ENCODE peak calls at places on chromosomes 5 and 9, in five cellular contexts. Y is fibroblast of the aortic adventitia, D is neural progenitor cell, L is fibroblast of pulmonary artery, N is GM12878. Q is an unnamed sample.

GRCh38 chr5:142512680-142513042 is 173.2 kb downstream of the FGF1 start:
- DNase-seq in Y (no peak), D (no peak), L (peak; percentile 42), N (no peak), Q (no peak)

GRCh38 chr5:107289030-107289714 is 381.6 kb downstream of the EFNA5 start:
- DNase-seq in Y (no peak), D (no peak), L (no peak), N (peak; percentile 91), Q (no peak)

GRCh38 chr5:150412319-150413175 is at the start of gene CD74:
- DNase-seq in Y (peak; percentile 44), D (peak; percentile 67), L (peak; percentile 23), N (peak; percentile 97), Q (peak; percentile 89)

GRCh38 chr5:171102877-171103610 is 206.0 kb upstream of the TLX3 start:
- DNase-seq in Y (no peak), D (peak; percentile 50), L (no peak), N (no peak), Q (no peak)

GRCh38 chr5:140295414-140295813 is 7.5 kb downstream of the PFDN1 start:
- DNase-seq in Y (peak; percentile 98), D (no peak), L (peak; percentile 98), N (no peak), Q (peak; percentile 77)

GRCh38 chr9:94692601-94693000 is 33.9 kb upstream of the AOPEP start:
- DNase-seq in Y (no peak), D (peak; percentile 37), L (no peak), N (no peak), Q (no peak)

GRCh38 chr5:53366245-53366644 is 114.2 kb upstream of the FST start:
- DNase-seq in Y (peak; percentile 42), D (no peak), L (no peak), N (no peak), Q (no peak)

GRCh38 chr5:31981361-31981955 is 192.7 kb downstream of the GOLPH3 start:
- DNase-seq in Y (no peak), D (no peak), L (no peak), N (no peak), Q (no peak)

GRCh38 chr5:141084487-141084989 is 9.9 kb upstream of the PCDHB2 start:
- DNase-seq in Y (peak; percentile 30), D (peak; percentile 67), L (peak; percentile 46), N (no peak), Q (no peak)

GRCh38 chr5:84622485-84622884 is 237.8 kb upstream of the EDIL3 start:
- DNase-seq in Y (no peak), D (no peak), L (no peak), N (no peak), Q (no peak)

GRCh38 chr5:206406-206805 is 11.5 kb downstream of the CCDC127 start:
- DNase-seq in Y (peak; percentile 83), D (no peak), L (peak; percentile 70), N (no peak), Q (no peak)

GRCh38 chr5:143244990-143245389 is 158.5 kb downstream of the NR3C1 start:
- DNase-seq in Y (no peak), D (no peak), L (no peak), N (no peak), Q (no peak)

GRCh38 chr9:125600194-125600593 is 106.8 kb downstream of the MAPKAP1 start:
- DNase-seq in Y (peak; percentile 15), D (no peak), L (peak; percentile 2), N (no peak), Q (no peak)

GRCh38 chr5:99922386-99922785 is 612.8 kb upstream of the FAM174A start:
- DNase-seq in Y (no peak), D (no peak), L (no peak), N (no peak), Q (no peak)

GRCh38 chr5:34660444-34660843 is 4.3 kb downstream of the RAI14 start:
- DNase-seq in Y (peak; percentile 92), D (no peak), L (peak; percentile 92), N (no peak), Q (no peak)

GRCh38 chr9:105132576-105132975 is 111.9 kb upstream of the SLC44A1 start:
- DNase-seq in Y (peak; percentile 47), D (no peak), L (peak; percentile 56), N (no peak), Q (no peak)

GRCh38 chr9:126474201-126474765 is 139.4 kb upstream of the LMX1B start:
- DNase-seq in Y (peak; percentile 60), D (no peak), L (peak; percentile 18), N (no peak), Q (no peak)

GRCh38 chr5:65817936-65818335 is 95.9 kb downstream of the NLN start:
- DNase-seq in Y (no peak), D (peak; percentile 27), L (no peak), N (no peak), Q (no peak)

GRCh38 chr9:14780251-14780650 is 57.7 kb upstream of the CER1 start:
- DNase-seq in Y (no peak), D (no peak), L (no peak), N (no peak), Q (no peak)

GRCh38 chr9:95778957-95779356 is 96.5 kb upstream of the ERCC6L2 start:
- DNase-seq in Y (peak; percentile 73), D (no peak), L (peak; percentile 80), N (no peak), Q (peak; percentile 87)

GRCh38 chr5:67009028-67009427 is 187.6 kb downstream of the CD180 start:
- DNase-seq in Y (no peak), D (no peak), L (no peak), N (no peak), Q (no peak)

GRCh38 chr5:67012241-67012640 is 184.4 kb downstream of the CD180 start:
- DNase-seq in Y (no peak), D (no peak), L (no peak), N (no peak), Q (no peak)

GRCh38 chr5:67011422-67011821 is 185.2 kb downstream of the CD180 start:
- DNase-seq in Y (no peak), D (no peak), L (no peak), N (no peak), Q (no peak)

GRCh38 chr5:67013719-67014118 is 182.9 kb downstream of the CD180 start:
- DNase-seq in Y (peak; percentile 38), D (no peak), L (no peak), N (no peak), Q (no peak)

GRCh38 chr5:67010684-67011409 is 185.8 kb downstream of the CD180 start:
- DNase-seq in Y (peak; percentile 62), D (no peak), L (peak; percentile 69), N (no peak), Q (peak; percentile 66)
- H3K4me3 ChIP-seq in Y (peak overlapping the region; percentile 11), D (no peak overlapping the region), L (no peak overlapping the region), N (no peak overlapping the region), Q (no peak overlapping the region)

GRCh38 chr9:129574911-129575574 is 45.9 kb downstream of the C9orf50 start:
- DNase-seq in Y (no peak), D (no peak), L (no peak), N (no peak), Q (no peak)

GRCh38 chr9:129573977-129574376 is 46.9 kb downstream of the C9orf50 start:
- DNase-seq in Y (no peak), D (no peak), L (no peak), N (no peak), Q (no peak)

GRCh38 chr9:129579294-129579693 is 41.6 kb downstream of the C9orf50 start:
- DNase-seq in Y (no peak), D (no peak), L (no peak), N (no peak), Q (no peak)

GRCh38 chr9:129575818-129576217 is 45.1 kb downstream of the C9orf50 start:
- DNase-seq in Y (no peak), D (no peak), L (peak; percentile 62), N (no peak), Q (no peak)

DNA sequence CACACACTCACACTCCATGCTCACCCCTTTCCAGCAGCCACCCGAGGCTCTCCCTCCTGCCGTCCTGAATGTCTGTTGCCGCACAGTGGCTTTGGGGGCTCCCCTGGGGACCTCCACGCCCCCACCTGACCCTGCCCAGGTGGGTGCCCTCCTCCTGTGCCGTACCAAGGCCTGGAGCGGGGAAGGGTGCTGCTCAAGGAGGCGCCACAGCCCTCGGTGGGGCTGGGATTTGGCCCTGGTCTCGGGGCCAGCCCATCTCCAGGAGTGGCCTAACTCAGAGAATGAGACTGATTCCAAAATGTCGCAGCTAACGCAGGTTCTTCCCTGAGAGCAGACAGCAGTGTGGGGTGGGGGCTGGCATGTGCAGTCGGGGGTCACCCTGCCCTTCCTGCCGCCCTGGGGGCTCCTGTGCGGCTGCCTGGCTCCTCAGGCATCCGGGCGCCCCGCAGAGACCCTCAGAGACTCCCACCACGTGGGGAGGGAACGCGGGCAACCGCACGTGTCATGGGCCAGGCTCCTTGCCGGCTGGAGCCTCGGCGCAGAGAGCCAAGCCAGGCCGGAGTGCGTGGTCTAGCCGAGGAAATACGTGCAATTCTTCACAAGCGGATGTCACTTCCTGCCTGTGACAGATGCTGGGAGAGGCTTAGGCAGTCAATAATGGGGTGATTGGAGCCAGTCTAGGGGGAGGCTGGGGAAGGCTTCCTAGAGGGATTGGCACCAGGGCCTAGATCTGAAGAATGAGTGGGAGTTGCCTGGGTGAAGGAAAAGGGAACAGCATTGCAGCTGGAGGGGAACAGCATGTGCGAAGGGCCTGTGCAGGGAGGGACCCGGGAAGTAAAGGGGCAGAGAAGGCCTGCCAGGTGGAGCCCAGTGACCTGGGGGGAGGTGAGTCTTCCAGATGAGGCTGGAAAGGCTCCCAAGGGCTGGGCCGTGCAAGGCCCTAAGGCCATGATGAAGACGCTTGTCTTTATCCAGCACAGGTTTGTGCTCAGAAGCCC is 44.1 kb downstream of the C9orf50 start:
- DNase-seq in Y (peak; percentile 76), D (no peak), L (peak; percentile 92), N (no peak), Q (no peak)
- H3K4me3 ChIP-seq in Y (no peak overlapping the region), D (no peak overlapping the region), L (no peak overlapping the region), N (no peak overlapping the region), Q (no peak overlapping the region)

DNA sequence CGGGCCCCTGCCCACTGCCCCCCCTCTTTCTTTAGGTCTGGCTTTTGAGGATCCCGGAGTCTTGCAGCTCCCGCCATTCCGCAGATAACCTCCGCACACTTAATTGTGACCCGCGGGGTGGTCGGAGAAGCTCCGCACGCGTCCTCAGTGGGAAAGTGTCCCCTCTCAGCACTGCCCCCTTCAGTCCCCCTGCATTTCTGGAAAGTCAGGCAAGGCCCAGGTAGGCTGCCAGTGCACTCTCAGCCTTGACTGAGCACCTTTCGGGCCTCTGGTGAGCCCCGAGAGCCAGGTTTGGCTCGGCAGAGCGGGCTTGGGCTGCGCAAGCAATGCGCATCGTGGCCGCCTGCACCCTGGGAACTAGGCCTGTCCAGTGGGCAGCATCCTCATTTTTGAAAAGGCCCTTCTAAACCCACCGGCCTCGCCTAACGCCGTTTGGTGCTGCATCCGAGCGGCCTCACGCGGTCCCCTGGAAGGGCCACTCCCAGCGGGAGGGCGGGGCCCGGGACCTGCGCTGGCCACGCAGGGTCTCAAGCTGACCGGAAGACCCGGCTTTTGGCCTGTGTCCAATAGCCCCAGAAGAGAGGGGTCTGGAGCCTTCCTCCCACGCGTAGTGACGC is 6.7 kb upstream of the DMRT3 start:
- DNase-seq in Y (no peak), D (peak; percentile 50), L (no peak), N (no peak), Q (no peak)
- H3K4me3 ChIP-seq in Y (no peak overlapping the region), D (peak overlapping the region; percentile 49), L (no peak overlapping the region), N (no peak overlapping the region), Q (no peak overlapping the region)

GRCh38 chr9:124450931-124451661 is 845 bp downstream of the ADGRD2 start:
- DNase-seq in Y (no peak), D (no peak), L (no peak), N (no peak), Q (no peak)
- H3K4me3 ChIP-seq in Y (no peak overlapping the region), D (peak overlapping the region; percentile 48), L (no peak overlapping the region), N (no peak overlapping the region), Q (no peak overlapping the region)

DNA sequence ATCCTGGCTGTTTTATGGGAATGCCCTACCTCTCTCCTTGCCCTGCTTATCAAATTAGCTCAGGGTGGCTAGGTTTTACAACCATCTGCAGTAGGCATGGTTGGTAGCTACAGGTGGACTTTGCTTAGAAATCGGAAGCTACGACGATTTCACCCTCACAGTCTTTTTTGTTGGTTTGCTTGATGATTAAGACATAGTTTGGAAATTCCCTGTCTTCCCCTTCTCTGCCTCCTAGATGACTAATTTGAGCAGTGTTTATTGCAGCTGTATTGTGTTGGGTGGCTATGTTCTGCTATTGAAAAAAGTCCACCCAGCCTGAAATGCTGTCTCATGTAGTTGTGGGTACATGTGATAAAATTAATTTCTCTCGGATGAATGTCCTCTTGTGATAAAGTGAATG is 37.1 kb upstream of the FYB1 start:
- DNase-seq in Y (peak; percentile 83), D (no peak), L (peak; percentile 87), N (peak; percentile 56), Q (no peak)
- H3K4me3 ChIP-seq in Y (no peak overlapping the region), D (no peak overlapping the region), L (no peak overlapping the region), N (no peak overlapping the region), Q (no peak overlapping the region)